ENCODE peak calls at places on chromosomes 5 and 9, in four cellular contexts. T, X, A and O are unnamed samples.

GRCh38 chr9:24487250-24487861 is 58.3 kb downstream of the IZUMO3 start:
- DNase-seq in T (no peak), X (no peak), A (no peak), O (no peak)

GRCh38 chr5:136729901-136730355 is 364.6 kb upstream of the TRPC7 start:
- DNase-seq in T (peak), X (no peak), A (peak), O (no peak)

GRCh38 chr9:80701061-80701460 is 988.3 kb downstream of the TLE1 start:
- DNase-seq in T (peak), X (no peak), A (peak), O (no peak)

GRCh38 chr9:20618361-20618799 is 3.9 kb downstream of the MLLT3 start:
- DNase-seq in T (peak), X (no peak), A (peak), O (no peak)

GRCh38 chr9:90900130-90900529 is 98.5 kb downstream of the SYK start:
- DNase-seq in T (no peak), X (no peak), A (no peak), O (no peak)

GRCh38 chr9:77417570-77417969 is 230.6 kb downstream of the GNA14 start:
- DNase-seq in T (peak), X (no peak), A (peak), O (no peak)

GRCh38 chr9:119283118-119283794 is 86.0 kb downstream of the BRINP1 start:
- DNase-seq in T (no peak), X (no peak), A (peak), O (no peak)

GRCh38 chr5:170885779-170886178 is 24.0 kb downstream of the RANBP17 start:
- DNase-seq in T (peak), X (no peak), A (no peak), O (no peak)

GRCh38 chr5:170633235-170634041 is 129.6 kb downstream of the KCNIP1 start:
- DNase-seq in T (peak), X (no peak), A (peak), O (no peak)

GRCh38 chr5:96961053-96961452 is 25.2 kb downstream of the LNPEP start:
- DNase-seq in T (peak), X (no peak), A (no peak), O (no peak)

GRCh38 chr9:90189306-90189705 is 453.3 kb downstream of the DIRAS2 start:
- DNase-seq in T (no peak), X (no peak), A (no peak), O (no peak)

GRCh38 chr9:123924727-123925126 is 5.2 kb downstream of the DENND1A start:
- DNase-seq in T (no peak), X (no peak), A (no peak), O (no peak)

GRCh38 chr9:114827658-114828360 is 22.0 kb upstream of the TNFSF15 start:
- DNase-seq in T (no peak), X (no peak), A (no peak), O (no peak)

GRCh38 chr9:109534151-109534550 is 36.0 kb upstream of the PTPN3 start:
- DNase-seq in T (no peak), X (no peak), A (no peak), O (no peak)

GRCh38 chr9:19378154-19378553 is 1.9 kb downstream of the RPS6 start:
- DNase-seq in T (peak), X (no peak), A (no peak), O (no peak)

GRCh38 chr9:130043654-130044623 is 950 bp upstream of the FNBP1 start:
- DNase-seq in T (peak), X (no peak), A (peak), O (peak)

GRCh38 chr9:131755541-131756198 is 15.8 kb upstream of the RAPGEF1 start:
- DNase-seq in T (peak), X (peak), A (peak), O (peak)

GRCh38 chr5:177410575-177410974 is 1.2 kb upstream of the F12 start:
- DNase-seq in T (no peak), X (no peak), A (no peak), O (no peak)

GRCh38 chr9:33044677-33045282 is 19.7 kb downstream of the DNAJA1 start:
- DNase-seq in T (peak), X (no peak), A (peak), O (peak)

GRCh38 chr9:91289244-91289643 is 72.5 kb downstream of the AUH start:
- DNase-seq in T (no peak), X (no peak), A (no peak), O (no peak)

GRCh38 chr5:65808261-65808741 is 86.3 kb downstream of the NLN start:
- DNase-seq in T (peak), X (no peak), A (peak), O (no peak)

GRCh38 chr9:757246-757881 is 84.1 kb upstream of the DMRT1 start:
- DNase-seq in T (peak), X (no peak), A (peak), O (no peak)

GRCh38 chr5:122263352-122264030 is 48.5 kb upstream of the SNCAIP start:
- DNase-seq in T (peak), X (no peak), A (peak), O (no peak)

GRCh38 chr5:176803943-176804498 is 6.3 kb upstream of the UNC5A start:
- DNase-seq in T (peak), X (no peak), A (peak), O (no peak)

GRCh38 chr9:37574241-37574721 is 1.9 kb downstream of the FBXO10 start:
- DNase-seq in T (peak), X (no peak), A (peak), O (no peak)

GRCh38 chr9:98130576-98131228 is 11.7 kb upstream of the TRIM14 start:
- DNase-seq in T (no peak), X (no peak), A (no peak), O (no peak)

GRCh38 chr5:131281133-131281867 is 17.4 kb downstream of the CDC42SE2 start:
- DNase-seq in T (peak), X (no peak), A (no peak), O (no peak)

GRCh38 chr5:34976347-34976746 is 47.0 kb downstream of the DNAJC21 start:
- DNase-seq in T (no peak), X (no peak), A (no peak), O (no peak)

GRCh38 chr5:78889759-78890158 is 95.4 kb downstream of the ARSB start:
- DNase-seq in T (peak), X (no peak), A (peak), O (no peak)

GRCh38 chr9:119349548-119349947 is 19.7 kb downstream of the BRINP1 start:
- DNase-seq in T (no peak), X (no peak), A (no peak), O (no peak)

GRCh38 chr5:8766448-8766847 is 779.4 kb downstream of the SEMA5A start:
- DNase-seq in T (no peak), X (no peak), A (no peak), O (no peak)

GRCh38 chr5:80654054-80654390 is 430 bp upstream of the MSH3 start:
- DNase-seq in T (peak), X (no peak), A (no peak), O (peak)

GRCh38 chr5:177509361-177509951 is at the start of gene DOK3:
- DNase-seq in T (no peak), X (no peak), A (no peak), O (peak)

GRCh38 chr5:72246954-72247442 is 73.0 kb downstream of the MRPS27 start:
- DNase-seq in T (peak), X (no peak), A (peak), O (no peak)

GRCh38 chr5:100616981-100617380 is 81.8 kb downstream of the FAM174A start:
- DNase-seq in T (no peak), X (no peak), A (no peak), O (no peak)

GRCh38 chr5:134111741-134112647 is 2.5 kb upstream of the TCF7 start:
- DNase-seq in T (peak), X (no peak), A (peak), O (no peak)

GRCh38 chr9:8890695-8891094 is 1091.1 kb upstream of the DMAC1 start:
- DNase-seq in T (no peak), X (no peak), A (no peak), O (no peak)

GRCh38 chr5:1936901-1937300 is 54.2 kb upstream of the IRX4 start:
- DNase-seq in T (no peak), X (no peak), A (no peak), O (no peak)

GRCh38 chr5:3119435-3119834 is 368.0 kb upstream of the IRX2 start:
- DNase-seq in T (no peak), X (no peak), A (no peak), O (no peak)